ENCODE peak calls at places on chromosomes 3 and 15, in six cellular contexts. One of them, this sample, is unnamed.

GRCh38 chr15:33119865-33120264 is 74.6 kb downstream of the FMN1 start:
- DNase-seq in PC-3: no peak
- DNase-seq in cardiac muscle cell: no peak
- DNase-seq in lung: no peak
- DNase-seq in endodermal cell: no peak
- DNase-seq in IMR-90: no peak
- DNase-seq in this sample: no peak

GRCh38 chr15:96515391-96515790 is 184.9 kb downstream of the NR2F2 start:
- DNase-seq in endodermal cell: no peak
- DNase-seq in PC-3: no peak
- DNase-seq in IMR-90: no peak
- DNase-seq in lung: no peak
- DNase-seq in cardiac muscle cell: no peak
- DNase-seq in this sample: no peak

GRCh38 chr3:8759038-8759755 is 10.2 kb downstream of the OXTR start:
- DNase-seq in endodermal cell: peak
- DNase-seq in cardiac muscle cell: no peak
- DNase-seq in IMR-90: no peak
- DNase-seq in lung: no peak
- DNase-seq in PC-3: no peak
- DNase-seq in this sample: no peak

GRCh38 chr3:11944052-11944673 is 60.0 kb upstream of the SYN2 start:
- DNase-seq in PC-3: peak
- DNase-seq in lung: no peak
- DNase-seq in endodermal cell: peak
- DNase-seq in IMR-90: peak
- DNase-seq in cardiac muscle cell: peak
- DNase-seq in this sample: peak

GRCh38 chr15:85564686-85565085 is 184.3 kb downstream of the AKAP13 start:
- DNase-seq in PC-3: no peak
- DNase-seq in endodermal cell: no peak
- DNase-seq in lung: no peak
- DNase-seq in cardiac muscle cell: no peak
- DNase-seq in IMR-90: no peak
- DNase-seq in this sample: no peak

GRCh38 chr3:86988235-86988634 is 2.7 kb downstream of the VGLL3 start:
- DNase-seq in IMR-90: peak
- DNase-seq in cardiac muscle cell: no peak
- DNase-seq in lung: no peak
- DNase-seq in endodermal cell: no peak
- DNase-seq in PC-3: peak
- DNase-seq in this sample: peak

GRCh38 chr3:124260206-124260915 is 268.4 kb upstream of the ROPN1 start:
- DNase-seq in PC-3: peak
- DNase-seq in endodermal cell: no peak
- DNase-seq in IMR-90: peak
- DNase-seq in lung: peak
- DNase-seq in cardiac muscle cell: no peak
- DNase-seq in this sample: peak

GRCh38 chr15:88018865-88019626 is 237.5 kb downstream of the NTRK3 start:
- DNase-seq in IMR-90: no peak
- DNase-seq in cardiac muscle cell: no peak
- DNase-seq in endodermal cell: no peak
- DNase-seq in lung: no peak
- DNase-seq in PC-3: no peak
- DNase-seq in this sample: peak

GRCh38 chr3:128392812-128393544 is 73.7 kb downstream of the DNAJB8 start:
- DNase-seq in lung: no peak
- DNase-seq in endodermal cell: no peak
- DNase-seq in PC-3: no peak
- DNase-seq in IMR-90: no peak
- DNase-seq in cardiac muscle cell: no peak
- DNase-seq in this sample: no peak

GRCh38 chr3:45051685-45052084 is 25.6 kb downstream of the CLEC3B start:
- DNase-seq in endodermal cell: no peak
- DNase-seq in PC-3: no peak
- DNase-seq in lung: no peak
- DNase-seq in IMR-90: no peak
- DNase-seq in cardiac muscle cell: no peak
- DNase-seq in this sample: no peak

GRCh38 chr3:186826316-186826977 is 16.1 kb upstream of the ADIPOQ start:
- DNase-seq in IMR-90: no peak
- DNase-seq in PC-3: no peak
- DNase-seq in cardiac muscle cell: no peak
- DNase-seq in lung: no peak
- DNase-seq in endodermal cell: peak
- DNase-seq in this sample: no peak

GRCh38 chr3:5197470-5198312 is 10.2 kb downstream of the EDEM1 start:
- DNase-seq in endodermal cell: no peak
- DNase-seq in IMR-90: peak
- DNase-seq in PC-3: peak
- DNase-seq in cardiac muscle cell: no peak
- DNase-seq in lung: no peak
- DNase-seq in this sample: peak

GRCh38 chr3:131735121-131735520 is 232.3 kb upstream of the MRPL3 start:
- DNase-seq in PC-3: no peak
- DNase-seq in endodermal cell: no peak
- DNase-seq in lung: no peak
- DNase-seq in IMR-90: no peak
- DNase-seq in cardiac muscle cell: no peak
- DNase-seq in this sample: peak

GRCh38 chr3:129230311-129231019 is 18.9 kb upstream of the COPG1 start:
- DNase-seq in lung: no peak
- DNase-seq in cardiac muscle cell: no peak
- DNase-seq in endodermal cell: no peak
- DNase-seq in IMR-90: peak
- DNase-seq in PC-3: peak
- DNase-seq in this sample: peak

GRCh38 chr3:10867384-10867783 is 51.4 kb downstream of the SLC6A11 start:
- DNase-seq in IMR-90: no peak
- DNase-seq in lung: no peak
- DNase-seq in cardiac muscle cell: peak
- DNase-seq in PC-3: no peak
- DNase-seq in endodermal cell: peak
- DNase-seq in this sample: no peak

GRCh38 chr15:67157779-67158366 is 92.5 kb downstream of the SMAD3 start:
- DNase-seq in PC-3: no peak
- DNase-seq in IMR-90: no peak
- DNase-seq in cardiac muscle cell: no peak
- DNase-seq in lung: no peak
- DNase-seq in endodermal cell: no peak
- DNase-seq in this sample: no peak

GRCh38 chr15:78195735-78196201 is 38.6 kb downstream of the ACSBG1 start:
- DNase-seq in lung: no peak
- DNase-seq in PC-3: peak
- DNase-seq in IMR-90: no peak
- DNase-seq in cardiac muscle cell: peak
- DNase-seq in endodermal cell: peak
- DNase-seq in this sample: peak

GRCh38 chr15:76058714-76059319 is 968 bp upstream of the TMEM266 start:
- DNase-seq in IMR-90: no peak
- DNase-seq in PC-3: peak
- DNase-seq in endodermal cell: peak
- DNase-seq in cardiac muscle cell: peak
- DNase-seq in lung: no peak
- DNase-seq in this sample: peak

GRCh38 chr3:57059416-57059815 is 1.0 kb upstream of the SPATA12 start:
- DNase-seq in PC-3: peak
- DNase-seq in IMR-90: no peak
- DNase-seq in lung: no peak
- DNase-seq in cardiac muscle cell: no peak
- DNase-seq in endodermal cell: no peak
- DNase-seq in this sample: peak

GRCh38 chr3:98784042-98784441 is 20.9 kb downstream of the ST3GAL6 start:
- DNase-seq in IMR-90: no peak
- DNase-seq in cardiac muscle cell: no peak
- DNase-seq in lung: no peak
- DNase-seq in endodermal cell: no peak
- DNase-seq in PC-3: no peak
- DNase-seq in this sample: no peak

GRCh38 chr3:140424211-140424610 is 253.7 kb upstream of the TRIM42 start:
- DNase-seq in cardiac muscle cell: no peak
- DNase-seq in endodermal cell: no peak
- DNase-seq in lung: no peak
- DNase-seq in IMR-90: no peak
- DNase-seq in PC-3: no peak
- DNase-seq in this sample: peak

GRCh38 chr3:15903776-15904720 is 106.3 kb upstream of the ANKRD28 start:
- DNase-seq in cardiac muscle cell: no peak
- DNase-seq in endodermal cell: no peak
- DNase-seq in PC-3: peak
- DNase-seq in lung: no peak
- DNase-seq in IMR-90: no peak
- DNase-seq in this sample: peak

GRCh38 chr3:29757054-29757777 is 476.3 kb downstream of the RBMS3 start:
- DNase-seq in cardiac muscle cell: no peak
- DNase-seq in lung: no peak
- DNase-seq in IMR-90: peak
- DNase-seq in PC-3: peak
- DNase-seq in endodermal cell: no peak
- DNase-seq in this sample: peak

GRCh38 chr15:74040115-74040850 is 42.1 kb downstream of the GOLGA6A start:
- DNase-seq in PC-3: peak
- DNase-seq in lung: no peak
- DNase-seq in IMR-90: peak
- DNase-seq in endodermal cell: peak
- DNase-seq in cardiac muscle cell: no peak
- DNase-seq in this sample: peak

GRCh38 chr15:41871175-41871905 is 22.5 kb downstream of the SPTBN5 start:
- DNase-seq in PC-3: no peak
- DNase-seq in IMR-90: no peak
- DNase-seq in cardiac muscle cell: no peak
- DNase-seq in endodermal cell: no peak
- DNase-seq in lung: no peak
- DNase-seq in this sample: no peak

GRCh38 chr15:41872166-41872747 is 21.6 kb downstream of the SPTBN5 start:
- DNase-seq in PC-3: peak
- DNase-seq in endodermal cell: no peak
- DNase-seq in IMR-90: no peak
- DNase-seq in lung: no peak
- DNase-seq in cardiac muscle cell: no peak
- DNase-seq in this sample: peak

GRCh38 chr15:41870689-41871081 is 23.2 kb downstream of the SPTBN5 start:
- DNase-seq in PC-3: peak
- DNase-seq in IMR-90: peak
- DNase-seq in endodermal cell: no peak
- DNase-seq in cardiac muscle cell: no peak
- DNase-seq in lung: no peak
- DNase-seq in this sample: peak

GRCh38 chr15:41868321-41868720 is 25.5 kb downstream of the SPTBN5 start:
- DNase-seq in endodermal cell: no peak
- DNase-seq in cardiac muscle cell: no peak
- DNase-seq in PC-3: no peak
- DNase-seq in IMR-90: no peak
- DNase-seq in lung: no peak
- DNase-seq in this sample: no peak

GRCh38 chr15:41869770-41870688 is 23.8 kb downstream of the SPTBN5 start:
- DNase-seq in PC-3: no peak
- DNase-seq in cardiac muscle cell: no peak
- DNase-seq in IMR-90: no peak
- DNase-seq in endodermal cell: no peak
- DNase-seq in lung: no peak
- DNase-seq in this sample: no peak
- TF ChIP-seq CTCF in PC-3: no peak
- TF ChIP-seq CTCF in cardiac muscle cell: no peak
- TF ChIP-seq CTCF in IMR-90: no peak
- TF ChIP-seq CTCF in endodermal cell: no peak
- TF ChIP-seq CTCF in lung: no peak
- TF ChIP-seq CTCF in this sample: no peak

DNA sequence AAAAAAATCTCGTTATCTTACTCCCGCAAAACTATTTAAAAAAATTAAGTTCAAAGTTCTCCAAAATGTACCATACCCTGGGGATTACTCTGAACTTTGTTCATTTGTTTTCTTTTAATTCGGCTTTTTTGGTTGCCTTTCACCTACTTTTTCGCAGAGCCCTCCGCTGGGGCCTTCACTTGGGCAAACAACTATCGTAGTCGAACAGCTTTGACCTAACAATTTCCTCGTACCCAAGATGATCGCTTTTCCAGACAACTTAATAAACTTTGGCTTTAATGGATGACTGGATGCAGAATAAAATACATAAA is 2.7 kb downstream of the HDDC3 start:
- DNase-seq in PC-3: no peak
- DNase-seq in endodermal cell: no peak
- DNase-seq in lung: no peak
- DNase-seq in IMR-90: no peak
- DNase-seq in cardiac muscle cell: no peak
- DNase-seq in this sample: peak
- H3K4me3 ChIP-seq in PC-3: peak
- H3K4me3 ChIP-seq in endodermal cell: no peak
- H3K4me3 ChIP-seq in lung: peak
- H3K4me3 ChIP-seq in IMR-90: peak
- H3K4me3 ChIP-seq in cardiac muscle cell: no peak
- H3K4me3 ChIP-seq in this sample: peak

GRCh38 chr15:46681901-46682300 is 1035.4 kb upstream of the SEMA6D start:
- DNase-seq in cardiac muscle cell: no peak
- DNase-seq in lung: no peak
- DNase-seq in IMR-90: no peak
- DNase-seq in PC-3: no peak
- DNase-seq in endodermal cell: no peak
- DNase-seq in this sample: no peak

GRCh38 chr15:46677491-46677890 is 1039.8 kb upstream of the SEMA6D start:
- DNase-seq in endodermal cell: no peak
- DNase-seq in PC-3: no peak
- DNase-seq in lung: no peak
- DNase-seq in cardiac muscle cell: peak
- DNase-seq in IMR-90: no peak
- DNase-seq in this sample: no peak

GRCh38 chr15:46685096-46685495 is 1032.2 kb upstream of the SEMA6D start:
- DNase-seq in lung: no peak
- DNase-seq in endodermal cell: no peak
- DNase-seq in PC-3: no peak
- DNase-seq in IMR-90: no peak
- DNase-seq in cardiac muscle cell: no peak
- DNase-seq in this sample: peak

GRCh38 chr15:46685681-46686080 is 1031.6 kb upstream of the SEMA6D start:
- DNase-seq in cardiac muscle cell: no peak
- DNase-seq in endodermal cell: no peak
- DNase-seq in PC-3: no peak
- DNase-seq in lung: no peak
- DNase-seq in IMR-90: no peak
- DNase-seq in this sample: no peak

GRCh38 chr15:46682969-46683791 is 1034.1 kb upstream of the SEMA6D start:
- DNase-seq in cardiac muscle cell: no peak
- DNase-seq in IMR-90: no peak
- DNase-seq in endodermal cell: no peak
- DNase-seq in PC-3: no peak
- DNase-seq in lung: no peak
- DNase-seq in this sample: no peak
- TF ChIP-seq CTCF in cardiac muscle cell: no peak
- TF ChIP-seq CTCF in IMR-90: no peak
- TF ChIP-seq CTCF in endodermal cell: no peak
- TF ChIP-seq CTCF in PC-3: no peak
- TF ChIP-seq CTCF in lung: no peak
- TF ChIP-seq CTCF in this sample: no peak

DNA sequence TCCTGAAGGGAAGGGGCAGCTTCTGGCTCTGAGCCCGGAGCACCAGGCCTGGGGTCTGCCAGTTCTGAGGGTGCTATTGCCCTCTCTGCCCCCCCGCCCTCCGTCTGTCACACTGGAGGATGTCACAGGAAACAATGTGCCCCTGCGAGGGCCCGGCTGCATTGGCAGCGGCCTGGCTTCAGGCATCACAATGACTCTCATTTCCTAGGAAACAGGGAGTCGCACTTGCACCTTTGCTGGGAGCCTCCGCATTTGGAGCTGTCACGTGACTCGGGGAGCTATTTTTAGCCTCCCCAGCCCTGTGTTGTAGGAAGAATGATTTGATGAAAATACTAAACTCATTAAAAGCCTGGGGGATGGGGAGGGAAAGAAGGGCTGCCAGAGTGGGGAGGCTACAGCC is 518.9 kb downstream of the SHQ1 start:
- DNase-seq in lung: no peak
- DNase-seq in cardiac muscle cell: peak
- DNase-seq in PC-3: no peak
- DNase-seq in IMR-90: no peak
- DNase-seq in endodermal cell: no peak
- DNase-seq in this sample: no peak
- H3K4me3 ChIP-seq in lung: no peak
- H3K4me3 ChIP-seq in cardiac muscle cell: no peak
- H3K4me3 ChIP-seq in PC-3: no peak
- H3K4me3 ChIP-seq in IMR-90: no peak
- H3K4me3 ChIP-seq in endodermal cell: no peak
- H3K4me3 ChIP-seq in this sample: no peak